ENCODE peak calls at places on chromosomes 12 and 14, in eight cellular contexts. I is A549; O is ELR; Q is T-cell; B is stimulated activated CD4-positive, alpha-beta T cell treated with anti-CD3 and anti-CD28 coated beads, Interleukin-4, amount 100 ng/mL, for 48 hours; U is non-pigmented ciliary epithelial cell; H is iris pigment epithelial cell; F is CD4-positive, alpha-beta memory T cell. W is an unnamed sample.

GRCh38 chr12:6264402-6265037 is 46.0 kb upstream of the PLEKHG6 start:
- DNase-seq in I (no peak), O (no peak), Q (no peak), B (no peak), U (no peak), H (peak), F (no peak), W (no peak)

GRCh38 chr12:27343255-27344000 is 10.8 kb downstream of the BMAL2 start:
- DNase-seq in I (peak), O (peak), Q (no peak), B (no peak), U (peak), H (peak), F (no peak), W (no peak)

GRCh38 chr14:63624203-63624602 is 17.5 kb downstream of the WDR89 start:
- DNase-seq in I (no peak), O (no peak), Q (no peak), B (no peak), U (no peak), H (no peak), F (no peak), W (no peak)

GRCh38 chr14:50403433-50403832 is 6.8 kb upstream of the CDKL1 start:
- DNase-seq in I (no peak), O (peak), Q (no peak), B (no peak), U (no peak), H (peak), F (no peak), W (no peak)

GRCh38 chr14:36845346-36846042 is 183.8 kb downstream of the PAX9 start:
- DNase-seq in I (no peak), O (no peak), Q (no peak), B (no peak), U (no peak), H (no peak), F (no peak), W (no peak)

GRCh38 chr14:77663289-77663688 is 44.5 kb downstream of the ALKBH1 start:
- DNase-seq in I (no peak), O (peak), Q (no peak), B (no peak), U (no peak), H (peak), F (no peak), W (no peak)

GRCh38 chr12:48936379-48936979 is 11.2 kb upstream of the FKBP11 start:
- DNase-seq in I (peak), O (peak), Q (peak), B (peak), U (no peak), H (peak), F (peak), W (no peak)

GRCh38 chr12:101745481-101745880 is 6.2 kb upstream of the SYCP3 start:
- DNase-seq in I (no peak), O (no peak), Q (no peak), B (no peak), U (no peak), H (peak), F (no peak), W (no peak)

GRCh38 chr14:64266206-64266605 is 28.0 kb downstream of the ESR2 start:
- DNase-seq in I (no peak), O (peak), Q (no peak), B (no peak), U (peak), H (peak), F (no peak), W (no peak)

GRCh38 chr12:2242816-2243215 is 190.0 kb downstream of the CACNA1C start:
- DNase-seq in I (no peak), O (no peak), Q (no peak), B (no peak), U (no peak), H (no peak), F (no peak), W (no peak)

GRCh38 chr14:75234173-75234855 is 44.3 kb upstream of the FOS start:
- DNase-seq in I (peak), O (peak), Q (no peak), B (no peak), U (peak), H (peak), F (no peak), W (no peak)

GRCh38 chr12:63929426-63929825 is 84.9 kb downstream of the SRGAP1 start:
- DNase-seq in I (no peak), O (peak), Q (no peak), B (no peak), U (no peak), H (no peak), F (no peak), W (no peak)

GRCh38 chr12:69653703-69654102 is 43.0 kb upstream of the LRRC10 start:
- DNase-seq in I (no peak), O (peak), Q (no peak), B (no peak), U (no peak), H (peak), F (no peak), W (no peak)

GRCh38 chr12:67649165-67650126 is 901 bp downstream of the DYRK2 start:
- DNase-seq in I (no peak), O (peak), Q (peak), B (peak), U (no peak), H (peak), F (peak), W (no peak)

GRCh38 chr14:100540141-100540925 is 46.9 kb downstream of the BEGAIN start:
- DNase-seq in I (peak), O (peak), Q (no peak), B (no peak), U (no peak), H (no peak), F (no peak), W (no peak)

GRCh38 chr14:49853158-49853477 is 530 bp upstream of the NEMF start:
- DNase-seq in I (no peak), O (no peak), Q (no peak), B (no peak), U (no peak), H (no peak), F (no peak), W (no peak)

GRCh38 chr14:97410667-97411286 is 613.6 kb downstream of the VRK1 start:
- DNase-seq in I (no peak), O (no peak), Q (no peak), B (no peak), U (no peak), H (no peak), F (no peak), W (no peak)

GRCh38 chr14:85090681-85091080 is 439.3 kb upstream of the FLRT2 start:
- DNase-seq in I (no peak), O (peak), Q (no peak), B (no peak), U (no peak), H (peak), F (no peak), W (no peak)

GRCh38 chr14:36256131-36256801 is 64.2 kb downstream of the MBIP start:
- DNase-seq in I (no peak), O (no peak), Q (no peak), B (no peak), U (no peak), H (peak), F (no peak), W (no peak)

GRCh38 chr12:67633708-67634107 is 14.8 kb upstream of the DYRK2 start:
- DNase-seq in I (no peak), O (no peak), Q (no peak), B (no peak), U (no peak), H (no peak), F (no peak), W (no peak)

GRCh38 chr14:52377940-52378339 is 63.8 kb downstream of the PTGER2 start:
- DNase-seq in I (no peak), O (no peak), Q (no peak), B (no peak), U (no peak), H (no peak), F (no peak), W (no peak)

GRCh38 chr12:116687888-116688287 is 50.0 kb downstream of the SPRING1 start:
- DNase-seq in I (peak), O (peak), Q (no peak), B (peak), U (no peak), H (peak), F (no peak), W (peak)

GRCh38 chr14:70709726-70710382 is 68.1 kb downstream of the TTC9 start:
- DNase-seq in I (no peak), O (no peak), Q (no peak), B (no peak), U (no peak), H (no peak), F (no peak), W (no peak)

GRCh38 chr14:100900837-100901390 is 2.6 kb downstream of the RTL1 start:
- DNase-seq in I (peak), O (no peak), Q (no peak), B (no peak), U (no peak), H (no peak), F (no peak), W (no peak)

W was measured in CMK.